ENCODE peak calls at places on chromosome 20, in nine cellular contexts. U is AG10803, Y is fibroblast of pulmonary artery, C is natural killer cell, K is AG09319, E is bronchial epithelial cell, D is epithelial cell of esophagus, S is nephron progenitor cell, L is neural crest cell. H is an unnamed sample.

GRCh38 chr20:52049001-52049731 is 142.4 kb downstream of the ZFP64 start:
- DNase-seq in U (peak; percentile 67), Y (peak; percentile 42), C (no peak), K (no peak), E (no peak), D (no peak), S (peak; percentile 15), L (peak; percentile 5), H (no peak)

GRCh38 chr20:22932236-22932635 is 102.9 kb upstream of the SSTR4 start:
- DNase-seq in U (no peak), Y (no peak), C (no peak), K (no peak), E (no peak), D (no peak), S (no peak), L (no peak), H (no peak)

GRCh38 chr20:59525500-59526241 is 78.7 kb upstream of the PHACTR3 start:
- DNase-seq in U (peak; percentile 32), Y (peak; percentile 46), C (no peak), K (no peak), E (no peak), D (peak; percentile 29), S (peak; percentile 87), L (peak; percentile 87), H (peak; percentile 60)

GRCh38 chr20:34180460-34181108 is 60.6 kb upstream of the ASIP start:
- DNase-seq in U (peak; percentile 36), Y (no peak), C (no peak), K (peak; percentile 54), E (peak; percentile 72), D (peak; percentile 77), S (peak; percentile 22), L (no peak), H (no peak)

GRCh38 chr20:39016496-39016895 is 54.4 kb downstream of the DHX35 start:
- DNase-seq in U (no peak), Y (no peak), C (no peak), K (no peak), E (peak; percentile 83), D (peak; percentile 85), S (no peak), L (no peak), H (no peak)

GRCh38 chr20:33827109-33827508 is 16.0 kb downstream of the CHMP4B start:
- DNase-seq in U (no peak), Y (no peak), C (no peak), K (no peak), E (no peak), D (no peak), S (no peak), L (no peak), H (no peak)

GRCh38 chr20:21099653-21100589 is 6.2 kb downstream of the LINC00237 start:
- DNase-seq in U (peak; percentile 12), Y (peak; percentile 10), C (peak; percentile 39), K (no peak), E (no peak), D (peak; percentile 30), S (peak; percentile 52), L (peak; percentile 41), H (peak; percentile 62)

GRCh38 chr20:58707770-58708169 is 15.2 kb downstream of the NPEPL1 start:
- DNase-seq in U (no peak), Y (no peak), C (no peak), K (no peak), E (no peak), D (no peak), S (no peak), L (no peak), H (no peak)

GRCh38 chr20:12372557-12372956 is 454.9 kb downstream of the BTBD3 start:
- DNase-seq in U (no peak), Y (no peak), C (no peak), K (no peak), E (no peak), D (no peak), S (no peak), L (no peak), H (no peak)

GRCh38 chr20:12171927-12172581 is 254.4 kb downstream of the BTBD3 start:
- DNase-seq in U (peak; percentile 92), Y (peak; percentile 92), C (no peak), K (peak; percentile 31), E (no peak), D (no peak), S (no peak), L (no peak), H (no peak)

GRCh38 chr20:31695849-31696804 is 26.5 kb downstream of the BCL2L1 start:
- DNase-seq in U (peak; percentile 89), Y (peak; percentile 60), C (no peak), K (no peak), E (peak; percentile 48), D (no peak), S (no peak), L (no peak), H (no peak)

GRCh38 chr20:33914871-33915270 is 78.8 kb upstream of the RALY start:
- DNase-seq in U (no peak), Y (peak; percentile 66), C (no peak), K (no peak), E (peak; percentile 77), D (peak; percentile 70), S (no peak), L (no peak), H (no peak)

GRCh38 chr20:44091026-44091425 is 96.0 kb downstream of the JPH2 start:
- DNase-seq in U (no peak), Y (no peak), C (no peak), K (no peak), E (no peak), D (no peak), S (no peak), L (no peak), H (no peak)
- TF ChIP-seq CTCF in U (no peak), Y (no peak), C (no peak), K (no peak), E (no peak), D (no peak), S (no peak), L (no peak), H (no peak)

DNA sequence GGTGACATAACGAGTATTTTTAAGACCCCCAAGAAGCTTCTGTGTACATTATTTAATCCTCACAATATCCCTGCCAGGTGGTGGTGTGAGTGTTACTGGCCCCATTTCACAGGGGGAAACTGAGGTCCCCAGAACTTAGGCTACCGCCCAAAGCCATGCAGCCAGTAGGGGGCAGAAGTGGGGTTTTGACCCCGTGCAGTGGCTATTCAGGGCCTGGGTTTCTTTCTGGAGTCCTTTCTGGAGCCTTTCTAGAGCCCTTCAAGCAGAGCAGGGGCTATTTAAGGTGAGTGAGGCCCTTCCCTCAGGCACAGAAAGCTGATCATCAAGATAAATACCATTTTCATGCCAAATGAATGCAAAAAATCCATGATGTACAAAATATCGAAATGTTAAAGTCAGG is 59.0 kb downstream of the CTCFL start:
- DNase-seq in U (no peak), Y (no peak), C (no peak), K (no peak), E (no peak), D (no peak), S (no peak), L (no peak), H (no peak)
- TF ChIP-seq CTCF in U (no peak), Y (no peak), C (no peak), K (no peak), E (no peak), D (peak; percentile 2), S (no peak), L (peak; percentile 24), H (peak; percentile 17)

GRCh38 chr20:44460795-44461141 is 14.9 kb upstream of the TTPAL start:
- DNase-seq in U (peak; percentile 25), Y (peak; percentile 57), C (no peak), K (peak; percentile 4), E (peak; percentile 43), D (peak; percentile 58), S (no peak), L (no peak), H (peak; percentile 41)
- TF ChIP-seq CTCF in U (peak; percentile 57), Y (peak; percentile 53), C (peak; percentile 13), K (peak; percentile 38), E (peak; percentile 47), D (peak; percentile 54), S (peak; percentile 21), L (peak; percentile 52), H (peak; percentile 12)

DNA sequence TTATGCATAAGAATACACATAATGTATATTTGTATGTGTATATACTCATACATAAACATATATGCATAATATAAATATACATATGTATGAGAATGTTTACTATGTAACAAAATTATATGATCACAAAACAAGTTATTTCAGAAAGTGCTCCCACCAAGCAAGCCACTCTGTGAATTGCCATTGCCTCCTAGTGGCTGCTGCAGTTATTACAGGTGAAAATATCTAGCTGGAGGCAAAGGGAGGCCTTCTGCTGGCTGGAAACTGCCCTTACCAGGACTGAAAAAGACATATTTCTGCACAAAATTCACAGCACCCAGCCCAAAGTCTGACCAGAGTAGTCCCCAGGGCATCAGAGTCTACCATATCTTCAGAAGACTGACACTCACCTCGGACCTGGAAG is 14.4 kb upstream of the ADAM33 start:
- DNase-seq in U (no peak), Y (no peak), C (no peak), K (no peak), E (no peak), D (no peak), S (no peak), L (no peak), H (no peak)
- TF ChIP-seq CTCF in U (peak; percentile 56), Y (peak; percentile 53), C (no peak), K (peak; percentile 28), E (peak; percentile 15), D (peak; percentile 30), S (no peak), L (peak; percentile 61), H (no peak)

GRCh38 chr20:62515280-62515679 is 39.5 kb upstream of the GATA5 start:
- DNase-seq in U (no peak), Y (no peak), C (no peak), K (no peak), E (no peak), D (no peak), S (no peak), L (no peak), H (no peak)

GRCh38 chr20:62515826-62516225 is 40.0 kb upstream of the GATA5 start:
- DNase-seq in U (no peak), Y (no peak), C (no peak), K (no peak), E (no peak), D (no peak), S (no peak), L (no peak), H (no peak)

GRCh38 chr20:62517168-62517567 is 41.4 kb upstream of the GATA5 start:
- DNase-seq in U (no peak), Y (no peak), C (no peak), K (no peak), E (no peak), D (no peak), S (no peak), L (no peak), H (no peak)

GRCh38 chr20:62517901-62518610 is 42.3 kb upstream of the GATA5 start:
- DNase-seq in U (no peak), Y (no peak), C (no peak), K (no peak), E (no peak), D (no peak), S (no peak), L (no peak), H (no peak)

GRCh38 chr20:62516345-62516744 is 40.5 kb upstream of the GATA5 start:
- DNase-seq in U (no peak), Y (no peak), C (no peak), K (no peak), E (no peak), D (peak; percentile 7), S (no peak), L (no peak), H (no peak)
- TF ChIP-seq CTCF in U (no peak), Y (no peak), C (no peak), K (no peak), E (peak; percentile 29), D (peak; percentile 34), S (peak; percentile 49), L (peak; percentile 48), H (no peak)

GRCh38 chr20:25014816-25015215 is 22.3 kb upstream of the APMAP start:
- DNase-seq in U (no peak), Y (no peak), C (no peak), K (no peak), E (no peak), D (no peak), S (no peak), L (no peak), H (no peak)
- TF ChIP-seq CTCF in U (no peak), Y (no peak), C (no peak), K (no peak), E (no peak), D (no peak), S (no peak), L (no peak), H (no peak)

H was measured in GM20000.